ENCODE peak calls at places on chromosomes 13 and 19, in nine cellular contexts. M, P, G, J, I, V, F, O and B are unnamed samples.

GRCh38 chr19:21463449-21464105 is 41.8 kb upstream of the ZNF429 start:
- DNase-seq in M (no peak), P (peak), G (no peak), J (peak), I (peak), V (peak), F (no peak), O (peak), B (peak)

GRCh38 chr19:1360818-1361461 is 22.8 kb upstream of the NDUFS7 start:
- DNase-seq in M (no peak), P (no peak), G (peak), J (no peak), I (peak), V (no peak), F (no peak), O (no peak), B (no peak)

GRCh38 chr13:104773775-104774174 is 1707.6 kb upstream of the SLC10A2 start:
- DNase-seq in M (no peak), P (no peak), G (peak), J (peak), I (no peak), V (no peak), F (peak), O (no peak), B (peak)

GRCh38 chr13:50809133-50810090 is 34.1 kb downstream of the DLEU7 start:
- DNase-seq in M (no peak), P (no peak), G (no peak), J (no peak), I (no peak), V (no peak), F (no peak), O (no peak), B (no peak)

GRCh38 chr13:109954441-109954840 is 168.1 kb upstream of the IRS2 start:
- DNase-seq in M (no peak), P (no peak), G (no peak), J (no peak), I (no peak), V (no peak), F (no peak), O (no peak), B (no peak)

GRCh38 chr19:5436101-5436947 is 18.9 kb upstream of the ZNRF4 start:
- DNase-seq in M (no peak), P (no peak), G (peak), J (no peak), I (peak), V (no peak), F (no peak), O (peak), B (peak)

GRCh38 chr19:18290250-18291018 is 9.0 kb upstream of the JUND start:
- DNase-seq in M (peak), P (peak), G (no peak), J (peak), I (peak), V (peak), F (no peak), O (no peak), B (no peak)

GRCh38 chr19:35767288-35768081 is 7.9 kb upstream of the ARHGAP33 start:
- DNase-seq in M (no peak), P (no peak), G (no peak), J (peak), I (peak), V (no peak), F (no peak), O (peak), B (peak)

GRCh38 chr19:49056101-49056901 is 1.2 kb downstream of the CGB7 start:
- DNase-seq in M (peak), P (peak), G (peak), J (peak), I (peak), V (peak), F (no peak), O (peak), B (peak)

GRCh38 chr19:46720516-46721239 is 3.8 kb upstream of the PRKD2 start:
- DNase-seq in M (no peak), P (no peak), G (no peak), J (no peak), I (no peak), V (no peak), F (no peak), O (no peak), B (no peak)

GRCh38 chr13:87925006-87925405 is 253.8 kb downstream of the SLITRK5 start:
- DNase-seq in M (no peak), P (no peak), G (no peak), J (no peak), I (no peak), V (no peak), F (no peak), O (no peak), B (no peak)

GRCh38 chr19:14433454-14434156 is 499 bp downstream of the PKN1 start:
- DNase-seq in M (no peak), P (peak), G (no peak), J (peak), I (peak), V (peak), F (no peak), O (no peak), B (no peak)

GRCh38 chr19:47842941-47843340 is 16.1 kb upstream of the TPRX2 start:
- DNase-seq in M (no peak), P (no peak), G (no peak), J (no peak), I (no peak), V (no peak), F (no peak), O (no peak), B (no peak)

GRCh38 chr13:79679334-79679733 is 198.4 kb downstream of the NDFIP2 start:
- DNase-seq in M (no peak), P (peak), G (peak), J (peak), I (peak), V (peak), F (no peak), O (peak), B (peak)

GRCh38 chr13:26881154-26881553 is 120.6 kb upstream of the GPR12 start:
- DNase-seq in M (no peak), P (no peak), G (peak), J (no peak), I (no peak), V (no peak), F (no peak), O (no peak), B (no peak)

GRCh38 chr13:91349992-91350911 is 2.8 kb downstream of the MIR17HG start:
- DNase-seq in M (no peak), P (no peak), G (no peak), J (no peak), I (no peak), V (no peak), F (no peak), O (no peak), B (no peak)

GRCh38 chr13:100203696-100204367 is 114.9 kb downstream of the PCCA start:
- DNase-seq in M (no peak), P (no peak), G (peak), J (peak), I (no peak), V (no peak), F (no peak), O (no peak), B (no peak)

GRCh38 chr13:51557875-51558604 is 26.2 kb upstream of the WDFY2 start:
- DNase-seq in M (no peak), P (no peak), G (peak), J (no peak), I (no peak), V (no peak), F (no peak), O (no peak), B (no peak)

GRCh38 chr13:105219636-105220035 is 1315.8 kb downstream of the EFNB2 start:
- DNase-seq in M (no peak), P (no peak), G (no peak), J (no peak), I (no peak), V (no peak), F (no peak), O (no peak), B (no peak)

GRCh38 chr13:113969973-113970611 is 3.8 kb downstream of the C13orf46 start:
- DNase-seq in M (no peak), P (peak), G (no peak), J (no peak), I (peak), V (no peak), F (no peak), O (no peak), B (no peak)

GRCh38 chr19:2032296-2032941 is 16.9 kb upstream of the BTBD2 start:
- DNase-seq in M (no peak), P (peak), G (peak), J (no peak), I (peak), V (peak), F (peak), O (peak), B (no peak)

GRCh38 chr19:47750752-47751151 is 5.4 kb downstream of the NOP53 start:
- DNase-seq in M (no peak), P (no peak), G (no peak), J (no peak), I (no peak), V (no peak), F (no peak), O (no peak), B (no peak)

GRCh38 chr19:10141973-10142372 is 22.3 kb upstream of the EIF3G start:
- DNase-seq in M (no peak), P (no peak), G (no peak), J (no peak), I (no peak), V (no peak), F (no peak), O (no peak), B (no peak)

GRCh38 chr13:45362939-45363338 is 22.0 kb upstream of the TPT1 start:
- DNase-seq in M (no peak), P (no peak), G (no peak), J (no peak), I (no peak), V (no peak), F (no peak), O (no peak), B (peak)

GRCh38 chr13:49351871-49352270 is 92.0 kb downstream of the CAB39L start:
- DNase-seq in M (no peak), P (no peak), G (no peak), J (no peak), I (no peak), V (no peak), F (no peak), O (no peak), B (no peak)

GRCh38 chr13:27130223-27131015 is 41.2 kb downstream of the USP12 start:
- DNase-seq in M (no peak), P (no peak), G (peak), J (no peak), I (no peak), V (no peak), F (no peak), O (no peak), B (no peak)

GRCh38 chr19:13172335-13173128 is 22.3 kb downstream of the IER2 start:
- DNase-seq in M (peak), P (peak), G (peak), J (peak), I (no peak), V (peak), F (no peak), O (no peak), B (no peak)

GRCh38 chr13:48505597-48506091 is 27.2 kb downstream of the RCBTB2 start:
- DNase-seq in M (no peak), P (no peak), G (peak), J (peak), I (no peak), V (peak), F (no peak), O (no peak), B (peak)

GRCh38 chr19:3457531-3458228 is 22.6 kb downstream of the SMIM24 start:
- DNase-seq in M (no peak), P (no peak), G (no peak), J (no peak), I (no peak), V (no peak), F (no peak), O (no peak), B (peak)

GRCh38 chr13:108643646-108644353 is 14.4 kb downstream of the MYO16 start:
- DNase-seq in M (no peak), P (no peak), G (no peak), J (no peak), I (no peak), V (no peak), F (no peak), O (no peak), B (no peak)